ENCODE peak calls at places on chromosomes 1 and 21, in five cellular contexts. F is SK-N-SH, L is HCT116, T is HepG2, D is H1. Z is an unnamed sample.

GRCh38 chr1:84156210-84156621 is 12.1 kb downstream of the PRKACB start:
- DNase-seq in F (no peak), L (peak), T (no peak), D (no peak), Z (no peak)

GRCh38 chr21:36247316-36247715 is 72.7 kb upstream of the MORC3 start:
- DNase-seq in F (no peak), L (no peak), T (no peak), D (no peak), Z (no peak)

GRCh38 chr1:228037401-228038386 is 30.9 kb downstream of the WNT3A start:
- DNase-seq in F (no peak), L (no peak), T (no peak), D (no peak), Z (no peak)

GRCh38 chr1:2271134-2271785 is 43.1 kb downstream of the SKI start:
- DNase-seq in F (no peak), L (no peak), T (no peak), D (no peak), Z (no peak)

GRCh38 chr1:202858789-202859414 is 30.0 kb downstream of the RABIF start:
- DNase-seq in F (no peak), L (no peak), T (no peak), D (no peak), Z (no peak)

GRCh38 chr1:109499661-109500536 is 6.0 kb downstream of the CYB561D1 start:
- DNase-seq in F (peak), L (no peak), T (peak), D (no peak), Z (no peak)

GRCh38 chr1:23394664-23395063 is 25.0 kb upstream of the ZNF436 start:
- DNase-seq in F (peak), L (no peak), T (no peak), D (no peak), Z (no peak)

GRCh38 chr1:37999434-38000232 is 5.7 kb downstream of the FHL3 start:
- DNase-seq in F (peak), L (no peak), T (peak), D (no peak), Z (no peak)

GRCh38 chr1:68495968-68496679 is 758 bp downstream of the DEPDC1 start:
- DNase-seq in F (peak), L (peak), T (peak), D (no peak), Z (peak)

GRCh38 chr21:45525910-45526306 is 16.3 kb downstream of the SLC19A1 start:
- DNase-seq in F (no peak), L (no peak), T (no peak), D (no peak), Z (no peak)

DNA sequence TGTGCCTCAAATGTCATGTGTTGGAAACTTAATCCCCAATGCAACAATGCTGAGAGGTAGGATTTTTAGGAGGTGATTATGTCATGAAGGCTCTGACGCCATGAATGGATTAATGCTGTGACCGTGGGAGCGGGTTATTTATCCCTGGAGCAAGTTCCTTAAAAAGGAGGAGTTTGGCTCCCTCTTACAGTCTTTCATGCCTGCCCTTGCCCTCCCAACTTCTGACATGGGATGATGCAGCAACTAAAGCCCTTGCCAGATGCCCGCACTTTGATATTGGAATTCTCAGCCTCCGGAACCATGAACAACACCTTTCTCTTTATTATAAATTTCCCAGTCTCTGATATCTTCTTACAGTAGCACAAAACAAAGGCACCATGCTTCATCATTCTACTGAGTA is 685.3 kb upstream of the CHRM3 start:
- DNase-seq in F (no peak), L (no peak), T (no peak), D (no peak), Z (no peak)
- TF ChIP-seq JUND in F (no peak), L (no peak), T (no peak), D (no peak), Z (no peak)

GRCh38 chr1:58786927-58787245 is 3.0 kb upstream of the JUN start:
- DNase-seq in F (no peak), L (no peak), T (no peak), D (no peak), Z (no peak)

GRCh38 chr1:58783993-58784757 is at the start of gene JUN:
- DNase-seq in F (peak), L (peak), T (peak), D (peak), Z (peak)

GRCh38 chr1:58786184-58786926 is 2.5 kb upstream of the JUN start:
- DNase-seq in F (no peak), L (no peak), T (no peak), D (no peak), Z (no peak)

GRCh38 chr1:58784758-58785423 is 1.0 kb upstream of the JUN start:
- DNase-seq in F (peak), L (peak), T (peak), D (no peak), Z (peak)

GRCh38 chr1:58785424-58786058 is 1.7 kb upstream of the JUN start:
- DNase-seq in F (no peak), L (no peak), T (peak), D (no peak), Z (no peak)
- TF ChIP-seq JUND in F (no peak), L (no peak), T (no peak), D (no peak), Z (no peak)

DNA sequence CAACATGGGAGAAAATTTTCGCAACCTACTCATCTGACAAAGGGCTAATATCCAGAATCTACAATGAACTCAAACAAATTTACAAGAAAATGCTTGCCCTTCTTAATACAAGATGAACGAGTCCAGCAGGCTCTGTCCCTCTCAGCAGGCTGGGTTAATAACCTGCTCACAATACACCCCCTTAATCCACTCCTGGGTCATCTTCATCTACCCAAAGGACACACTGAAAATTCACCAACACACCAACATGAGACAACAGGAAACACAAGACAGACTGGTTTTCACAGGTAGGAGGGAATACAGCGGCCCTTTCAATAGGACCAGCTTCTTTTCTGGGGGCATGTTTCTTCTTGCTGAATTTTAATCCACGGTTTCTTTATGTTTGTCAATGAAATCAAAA is 44.6 kb downstream of the SUSD4 start:
- DNase-seq in F (no peak), L (no peak), T (no peak), D (no peak), Z (peak)
- TF ChIP-seq JUND in F (no peak), L (no peak), T (no peak), D (no peak), Z (no peak)

GRCh38 chr1:58580186-58580585 is 3.1 kb upstream of the TACSTD2 start:
- DNase-seq in F (no peak), L (no peak), T (no peak), D (no peak), Z (no peak)

GRCh38 chr1:58574816-58575215 is 2.2 kb downstream of the TACSTD2 start:
- DNase-seq in F (no peak), L (no peak), T (no peak), D (no peak), Z (no peak)

GRCh38 chr1:58576727-58577675 is at the start of gene TACSTD2:
- DNase-seq in F (no peak), L (no peak), T (no peak), D (peak), Z (peak)

GRCh38 chr1:58575831-58576726 is 973 bp downstream of the TACSTD2 start:
- DNase-seq in F (no peak), L (no peak), T (no peak), D (no peak), Z (no peak)

DNA sequence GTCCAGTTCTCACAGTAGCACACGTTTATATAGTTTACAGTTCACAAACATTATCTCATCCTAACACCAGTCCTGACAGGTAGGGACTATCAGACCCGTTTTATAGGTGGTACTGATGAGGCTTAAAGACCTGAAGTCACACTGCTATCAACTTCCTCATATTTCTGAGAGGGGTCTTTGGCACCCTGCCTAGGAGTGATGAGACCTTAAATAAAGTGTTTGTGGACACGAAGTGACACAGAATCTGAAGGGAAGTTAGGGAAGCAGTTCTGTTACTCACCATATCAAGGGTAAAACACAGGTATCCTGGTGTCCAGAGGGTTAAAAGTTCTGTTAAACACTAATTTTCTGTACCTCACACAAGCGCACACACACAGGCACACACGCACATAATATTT is 623 bp upstream of the TACSTD2 start:
- DNase-seq in F (no peak), L (no peak), T (no peak), D (no peak), Z (no peak)
- TF ChIP-seq JUND in F (no peak), L (no peak), T (no peak), D (no peak), Z (no peak)

GRCh38 chr1:7470904-7471638 is 300.0 kb upstream of the VAMP3 start:
- DNase-seq in F (peak), L (peak), T (no peak), D (no peak), Z (no peak)

GRCh38 chr1:7468248-7468647 is 302.8 kb upstream of the VAMP3 start:
- DNase-seq in F (no peak), L (no peak), T (no peak), D (no peak), Z (no peak)

GRCh38 chr1:7471836-7472235 is 299.3 kb upstream of the VAMP3 start:
- DNase-seq in F (no peak), L (no peak), T (no peak), D (no peak), Z (no peak)

GRCh38 chr1:7467476-7468175 is 303.5 kb upstream of the VAMP3 start:
- DNase-seq in F (no peak), L (no peak), T (no peak), D (no peak), Z (no peak)

GRCh38 chr1:7469255-7469938 is 301.7 kb upstream of the VAMP3 start:
- DNase-seq in F (no peak), L (no peak), T (no peak), D (no peak), Z (no peak)
- TF ChIP-seq JUND in F (no peak), L (no peak), T (no peak), D (no peak), Z (no peak)

GRCh38 chr1:91511386-91511785 is 10.7 kb downstream of the CDC7 start:
- DNase-seq in F (no peak), L (peak), T (peak), D (no peak), Z (no peak)
- TF ChIP-seq JUND in F (no peak), L (no peak), T (no peak), D (no peak), Z (no peak)

Z was measured in T47D.